ENCODE peak calls at places on chromosomes 2 and 18, in eight cellular contexts. S is tibial artery, F is mucosa of descending colon, Y is IMR-90, C is endodermal cell, E is left lung, G is HAP-1, J is Peyer's patch. P is an unnamed sample. For H3K4me1, the result is how much of the 10 kb centered on the place peaks cover.

GRCh38 chr2:73594241-73594640 is 48.0 kb downstream of the NAT8 start:
- DNase-seq in S (no peak), F (no peak), Y (no peak), C (no peak), E (no peak), G (no peak), J (no peak), P (no peak)

GRCh38 chr18:43665239-43665788 is 388.0 kb upstream of the SYT4 start:
- DNase-seq in S (no peak), F (no peak), Y (peak), C (no peak), E (no peak), G (no peak), J (no peak), P (peak)

GRCh38 chr2:17056236-17056635 is 390.6 kb upstream of the CYRIA start:
- DNase-seq in S (no peak), F (no peak), Y (no peak), C (no peak), E (no peak), G (no peak), J (no peak), P (no peak)

GRCh38 chr2:173644146-173644545 is 289.5 kb downstream of the CDCA7 start:
- DNase-seq in S (no peak), F (no peak), Y (peak), C (no peak), E (no peak), G (no peak), J (no peak), P (peak)

GRCh38 chr18:379665-380356 is 112.0 kb upstream of the THOC1 start:
- DNase-seq in S (no peak), F (no peak), Y (peak), C (no peak), E (no peak), G (no peak), J (no peak), P (peak)

GRCh38 chr2:230885467-230886130 is 20.9 kb downstream of the ITM2C start:
- DNase-seq in S (no peak), F (peak), Y (peak), C (peak), E (no peak), G (peak), J (no peak), P (peak)

GRCh38 chr2:106581755-106582430 is 94.7 kb downstream of the CD8B2 start:
- DNase-seq in S (peak), F (peak), Y (peak), C (peak), E (peak), G (peak), J (peak), P (peak)

GRCh38 chr2:233152541-233152940 is 92.4 kb downstream of the INPP5D start:
- DNase-seq in S (no peak), F (no peak), Y (peak), C (no peak), E (no peak), G (no peak), J (no peak), P (peak)

GRCh38 chr18:56565596-56566355 is 72.6 kb downstream of the TXNL1 start:
- DNase-seq in S (no peak), F (no peak), Y (peak), C (no peak), E (no peak), G (peak), J (no peak), P (no peak)

GRCh38 chr2:9739508-9739907 is 103.8 kb upstream of the TAF1B start:
- DNase-seq in S (peak), F (peak), Y (no peak), C (no peak), E (no peak), G (no peak), J (peak), P (peak)

GRCh38 chr2:161146209-161146775 is 13.9 kb upstream of the TANK start:
- DNase-seq in S (no peak), F (no peak), Y (no peak), C (no peak), E (no peak), G (no peak), J (no peak), P (no peak)

GRCh38 chr2:218218409-218219185 is 1.6 kb downstream of the ARPC2 start:
- DNase-seq in S (no peak), F (no peak), Y (no peak), C (no peak), E (no peak), G (peak), J (peak), P (peak)

GRCh38 chr2:174744111-174744510 is 20.2 kb downstream of the CHRNA1 start:
- DNase-seq in S (no peak), F (no peak), Y (no peak), C (no peak), E (no peak), G (no peak), J (no peak), P (no peak)

GRCh38 chr2:216245391-216245790 is 126.9 kb downstream of the MARCHF4 start:
- DNase-seq in S (no peak), F (no peak), Y (no peak), C (peak), E (no peak), G (no peak), J (no peak), P (no peak)

GRCh38 chr2:199814084-199814844 is 36.7 kb downstream of the FTCDNL1 start:
- DNase-seq in S (no peak), F (no peak), Y (no peak), C (no peak), E (no peak), G (no peak), J (no peak), P (no peak)

GRCh38 chr2:146415291-146415690 is 1429.5 kb upstream of the ACVR2A start:
- DNase-seq in S (no peak), F (no peak), Y (no peak), C (no peak), E (no peak), G (no peak), J (no peak), P (no peak)

GRCh38 chr18:61736168-61736567 is 156.6 kb downstream of the RNF152 start:
- DNase-seq in S (no peak), F (no peak), Y (peak), C (no peak), E (no peak), G (no peak), J (no peak), P (no peak)

GRCh38 chr2:151063271-151063670 is 198.4 kb downstream of the RBM43 start:
- DNase-seq in S (no peak), F (no peak), Y (peak), C (no peak), E (no peak), G (peak), J (no peak), P (no peak)

GRCh38 chr2:10080536-10081304 is 509 bp upstream of the CYS1 start:
- DNase-seq in S (no peak), F (peak), Y (no peak), C (peak), E (peak), G (no peak), J (no peak), P (no peak)

GRCh38 chr18:64398320-64398719 is 249.4 kb upstream of the LINC00305 start:
- DNase-seq in S (no peak), F (no peak), Y (no peak), C (no peak), E (no peak), G (no peak), J (no peak), P (no peak)

GRCh38 chr18:48949051-48949605 is 1.6 kb downstream of the SMAD7 start:
- DNase-seq in S (no peak), F (peak), Y (no peak), C (no peak), E (peak), G (no peak), J (peak), P (no peak)

GRCh38 chr2:40540026-40540425 is 88.1 kb upstream of the SLC8A1 start:
- DNase-seq in S (no peak), F (no peak), Y (no peak), C (no peak), E (no peak), G (no peak), J (no peak), P (no peak)

GRCh38 chr18:21117385-21118135 is 5.9 kb upstream of the ROCK1 start:
- DNase-seq in S (no peak), F (no peak), Y (peak), C (no peak), E (no peak), G (no peak), J (no peak), P (no peak)

GRCh38 chr2:167289651-167290410 is 401.6 kb downstream of the XIRP2 start:
- DNase-seq in S (no peak), F (no peak), Y (peak), C (no peak), E (no peak), G (no peak), J (no peak), P (no peak)

GRCh38 chr2:63834401-63834800 is 7.3 kb upstream of the UGP2 start:
- DNase-seq in S (no peak), F (no peak), Y (no peak), C (no peak), E (no peak), G (no peak), J (no peak), P (no peak)

GRCh38 chr2:127995725-127996124 is 32.1 kb downstream of the SAP130 start:
- DNase-seq in S (no peak), F (no peak), Y (no peak), C (no peak), E (no peak), G (no peak), J (no peak), P (no peak)

GRCh38 chr2:191291471-191291870 is 46.3 kb downstream of the MYO1B start:
- DNase-seq in S (no peak), F (no peak), Y (no peak), C (no peak), E (no peak), G (no peak), J (no peak), P (no peak)

GRCh38 chr2:59997371-59997770 is 556.1 kb downstream of the BCL11A start:
- DNase-seq in S (no peak), F (no peak), Y (no peak), C (no peak), E (no peak), G (no peak), J (no peak), P (no peak)

GRCh38 chr2:60002158-60002867 is 551.1 kb downstream of the BCL11A start:
- DNase-seq in S (no peak), F (no peak), Y (no peak), C (peak), E (no peak), G (no peak), J (no peak), P (peak)

GRCh38 chr2:59998324-59998723 is 555.1 kb downstream of the BCL11A start:
- DNase-seq in S (no peak), F (no peak), Y (no peak), C (no peak), E (no peak), G (no peak), J (no peak), P (no peak)

GRCh38 chr2:60003076-60003475 is 550.4 kb downstream of the BCL11A start:
- DNase-seq in S (no peak), F (no peak), Y (no peak), C (no peak), E (no peak), G (no peak), J (no peak), P (no peak)

DNA sequence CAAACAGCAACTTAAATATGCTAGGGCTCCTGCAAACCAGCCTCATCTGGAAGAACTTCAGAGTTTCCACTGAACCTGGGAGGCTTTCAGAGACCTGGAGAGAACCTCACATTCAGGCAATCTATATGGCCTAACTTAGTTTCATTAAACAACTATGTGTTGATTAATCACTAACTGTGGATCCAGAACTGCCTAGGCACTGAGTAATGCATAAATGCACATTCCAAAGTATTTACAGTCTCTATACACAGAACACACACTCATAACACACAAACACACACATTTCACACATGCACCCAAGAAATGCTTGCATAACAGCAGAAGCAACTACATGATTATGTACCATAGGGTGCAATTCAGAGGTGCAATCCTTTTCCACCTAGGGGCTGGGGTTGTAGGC is 552.8 kb downstream of the BCL11A start:
- DNase-seq in S (no peak), F (no peak), Y (no peak), C (no peak), E (no peak), G (no peak), J (no peak), P (no peak)
- H3K4me1 ChIP-seq in S (under half), F (under half), Y (under half), C (under half), E (under half), G (under half), J (under half), P (under half)

GRCh38 chr2:109612991-109613921 is 510 bp downstream of the SEPTIN10 start:
- DNase-seq in S (peak), F (peak), Y (peak), C (peak), E (no peak), G (no peak), J (peak), P (peak)
- H3K4me1 ChIP-seq in S (under half), F (under half), Y (under half), C (under half), E (under half), G (under half), J (under half), P (under half)

DNA sequence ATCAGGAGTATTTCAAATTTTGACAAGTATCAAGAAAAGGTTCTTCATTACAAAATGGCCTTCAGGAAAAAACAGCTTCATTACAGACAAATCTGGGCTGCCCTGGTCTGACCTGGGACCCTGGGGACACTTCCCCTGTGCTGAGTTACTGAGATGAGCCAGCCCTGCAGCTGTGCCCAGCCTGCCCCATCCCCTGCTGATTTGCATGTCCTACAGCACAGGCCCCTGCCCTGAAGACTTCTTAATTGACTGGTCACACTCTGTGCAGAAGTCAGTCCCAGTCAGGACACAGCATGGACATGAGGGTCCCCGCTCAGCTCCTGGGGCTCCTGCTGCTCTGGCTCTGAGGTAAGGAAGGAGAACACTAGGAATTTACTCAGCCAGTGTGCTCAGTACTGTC is 235.1 kb downstream of the ANKRD36B start:
- DNase-seq in S (no peak), F (no peak), Y (no peak), C (no peak), E (peak), G (no peak), J (peak), P (no peak)
- H3K4me1 ChIP-seq in S (under half), F (under half), Y (under half), C (under half), E (under half), G (under half), J (under half), P (under half)

GRCh38 chr2:38719706-38720105 is 31.5 kb downstream of the SRSF7 start:
- DNase-seq in S (peak), F (no peak), Y (no peak), C (peak), E (no peak), G (no peak), J (peak), P (no peak)
- H3K4me1 ChIP-seq in S (under half), F (under half), Y (under half), C (under half), E (under half), G (under half), J (under half), P (under half)

GRCh38 chr18:7164610-7165009 is 47.0 kb upstream of the LAMA1 start:
- DNase-seq in S (no peak), F (no peak), Y (peak), C (peak), E (no peak), G (no peak), J (no peak), P (peak)
- H3K4me1 ChIP-seq in S (under half), F (under half), Y (under half), C (under half), E (under half), G (under half), J (under half), P (under half)

DNA sequence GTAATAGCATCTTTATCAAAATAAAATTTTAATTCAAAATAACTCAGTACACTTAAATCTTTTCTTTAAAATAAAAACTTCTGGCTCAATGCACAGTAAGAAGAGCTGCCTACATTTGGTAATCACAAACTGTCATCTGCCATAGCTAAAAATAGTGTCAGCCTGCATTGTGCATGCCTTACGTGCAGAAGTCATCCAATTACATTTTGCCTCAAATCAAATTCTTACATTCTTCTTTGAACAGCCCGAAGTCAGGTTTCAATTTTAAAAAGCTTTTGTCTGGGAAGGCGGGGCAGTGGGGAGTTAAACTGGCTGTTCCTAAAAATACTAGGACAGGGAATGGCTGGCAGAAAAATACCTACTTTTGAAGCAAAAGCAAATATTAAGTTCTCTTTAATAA is 51.1 kb downstream of the RTN4 start:
- DNase-seq in S (no peak), F (no peak), Y (peak), C (no peak), E (no peak), G (peak), J (no peak), P (peak)
- H3K4me1 ChIP-seq in S (under half), F (under half), Y (under half), C (under half), E (under half), G (under half), J (under half), P (under half)

DNA sequence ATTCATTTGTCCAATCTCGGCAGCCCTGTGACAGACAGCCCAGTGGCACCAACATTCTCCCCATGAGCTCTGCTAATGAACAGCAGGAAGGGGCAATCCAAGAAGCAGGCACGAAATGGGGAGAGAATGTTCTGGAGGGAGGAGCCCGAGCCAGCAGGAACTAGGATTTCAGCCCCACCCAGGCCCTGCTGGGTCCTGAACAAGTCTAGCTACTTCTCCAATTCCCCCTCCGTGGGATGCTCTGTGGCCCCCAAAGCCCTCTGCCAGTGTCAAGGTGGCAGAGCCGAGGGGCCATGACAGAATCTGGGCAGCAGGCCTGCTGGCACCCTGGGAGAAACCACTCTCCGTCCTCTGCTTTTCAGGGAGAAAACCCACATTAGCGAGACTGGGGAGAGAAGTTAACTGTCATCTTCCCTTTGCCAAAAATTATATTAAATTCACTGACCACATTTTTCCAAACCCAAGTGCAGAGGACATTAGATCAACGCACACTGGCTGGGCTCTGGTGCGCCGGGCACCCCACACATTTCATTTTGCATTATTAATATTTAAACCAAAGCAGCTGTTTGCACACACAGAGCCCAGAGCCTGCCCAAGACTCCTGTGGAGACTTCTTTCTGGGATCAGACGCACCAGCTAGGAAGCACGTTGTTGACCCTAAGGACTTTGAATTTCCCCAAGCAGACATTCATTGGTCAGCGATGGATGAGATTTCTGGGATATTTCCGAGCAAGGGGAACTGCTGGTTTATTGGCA is 80.2 kb upstream of the PKDCC start:
- DNase-seq in S (peak), F (peak), Y (no peak), C (peak), E (no peak), G (no peak), J (peak), P (peak)
- H3K4me1 ChIP-seq in S (under half), F (under half), Y (under half), C (under half), E (under half), G (under half), J (under half), P (under half)

DNA sequence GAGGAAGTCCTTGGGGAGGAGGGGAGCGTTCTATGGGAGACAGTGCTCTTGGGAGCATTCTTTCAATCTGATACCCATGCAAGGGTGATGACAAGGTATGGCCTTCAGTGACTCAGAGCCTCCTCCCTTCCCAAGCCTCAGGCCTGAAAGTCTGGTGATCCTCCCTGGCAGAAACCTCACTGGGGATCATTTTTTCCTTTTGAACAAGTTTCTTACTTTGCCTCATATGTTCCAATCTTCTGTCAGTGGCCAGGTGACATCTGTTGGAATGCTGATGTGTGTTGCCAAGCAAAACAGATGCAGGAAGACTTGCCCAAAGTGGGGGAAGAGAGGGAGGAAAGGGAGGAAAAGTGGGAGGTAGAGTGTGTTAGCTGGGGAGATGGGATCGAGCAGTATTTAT is 224.8 kb downstream of the NEDD4L start:
- DNase-seq in S (no peak), F (no peak), Y (peak), C (peak), E (no peak), G (no peak), J (no peak), P (peak)
- H3K4me1 ChIP-seq in S (under half), F (under half), Y (under half), C (under half), E (under half), G (under half), J (under half), P (under half)

P was measured in cardiac muscle cell.